ENCODE peak calls at places on chromosomes 6 and 20, in five cellular contexts. R is CD8-positive, alpha-beta T cell; Y is esophagus squamous epithelium; C is caudate nucleus; M is brain microvascular endothelial cell. F is an unnamed sample.

GRCh38 chr20:24763386-24764026 is 185.6 kb upstream of the CST7 start:
- DNase-seq in R (no peak), M (no peak), C (no peak), Y (no peak), F (no peak)

GRCh38 chr6:107894821-107895396 is 63.1 kb downstream of the SEC63 start:
- DNase-seq in M (no peak), Y (no peak), C (no peak), R (no peak), F (no peak)

GRCh38 chr6:165717732-165718465 is 54.9 kb upstream of the PDE10A start:
- DNase-seq in R (no peak), C (no peak), Y (no peak), M (peak), F (no peak)

GRCh38 chr6:79028641-79029314 is 49.3 kb downstream of the PHIP start:
- DNase-seq in R (no peak), M (no peak), Y (no peak), C (no peak), F (no peak)

GRCh38 chr20:39660965-39661364 is 698.8 kb downstream of the DHX35 start:
- DNase-seq in C (no peak), R (no peak), M (no peak), Y (no peak), F (no peak)

GRCh38 chr6:114377881-114378280 is 35.1 kb upstream of the HS3ST5 start:
- DNase-seq in Y (no peak), M (no peak), C (no peak), R (no peak), F (no peak)

GRCh38 chr20:59145926-59146800 is 17.5 kb upstream of the ZNF831 start:
- DNase-seq in R (peak), M (no peak), Y (no peak), C (no peak), F (no peak)

GRCh38 chr6:100171533-100172321 is 177.7 kb upstream of the MCHR2 start:
- DNase-seq in C (no peak), M (no peak), R (no peak), Y (no peak), F (no peak)

GRCh38 chr20:45254867-45255266 is 503 bp upstream of the SLPI start:
- DNase-seq in R (no peak), M (no peak), Y (no peak), C (no peak), F (no peak)

GRCh38 chr20:47482705-47483104 is 19.0 kb upstream of the NCOA3 start:
- DNase-seq in Y (no peak), C (no peak), R (no peak), M (no peak), F (no peak)
- H3K27ac ChIP-seq in Y (peak), C (no peak), R (no peak), M (no peak), F (no peak)

DNA sequence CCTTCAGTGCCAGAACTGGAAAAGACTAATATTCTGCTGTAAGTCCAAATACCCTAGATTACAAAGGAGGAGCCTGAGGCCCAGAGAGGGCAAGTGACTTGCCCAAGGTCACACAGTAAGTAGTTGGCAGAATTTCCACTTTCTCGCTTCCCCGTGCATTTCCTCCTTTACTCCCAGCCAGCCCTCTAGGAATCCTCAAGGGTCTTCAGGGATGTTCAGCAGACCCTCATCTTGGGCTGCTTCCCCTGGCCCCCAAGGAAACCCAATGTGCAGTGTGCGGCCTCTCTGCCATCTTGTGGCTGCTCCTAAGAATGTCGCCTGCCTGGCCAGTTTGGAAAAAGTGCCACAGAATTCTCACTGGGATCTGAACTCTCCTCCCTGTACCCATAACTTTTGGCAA is 217.7 kb upstream of the LRFN2 start:
- DNase-seq in C (no peak), M (no peak), Y (no peak), R (no peak), F (no peak)
- H3K27ac ChIP-seq in C (no peak), M (no peak), Y (peak), R (no peak), F (no peak)

DNA sequence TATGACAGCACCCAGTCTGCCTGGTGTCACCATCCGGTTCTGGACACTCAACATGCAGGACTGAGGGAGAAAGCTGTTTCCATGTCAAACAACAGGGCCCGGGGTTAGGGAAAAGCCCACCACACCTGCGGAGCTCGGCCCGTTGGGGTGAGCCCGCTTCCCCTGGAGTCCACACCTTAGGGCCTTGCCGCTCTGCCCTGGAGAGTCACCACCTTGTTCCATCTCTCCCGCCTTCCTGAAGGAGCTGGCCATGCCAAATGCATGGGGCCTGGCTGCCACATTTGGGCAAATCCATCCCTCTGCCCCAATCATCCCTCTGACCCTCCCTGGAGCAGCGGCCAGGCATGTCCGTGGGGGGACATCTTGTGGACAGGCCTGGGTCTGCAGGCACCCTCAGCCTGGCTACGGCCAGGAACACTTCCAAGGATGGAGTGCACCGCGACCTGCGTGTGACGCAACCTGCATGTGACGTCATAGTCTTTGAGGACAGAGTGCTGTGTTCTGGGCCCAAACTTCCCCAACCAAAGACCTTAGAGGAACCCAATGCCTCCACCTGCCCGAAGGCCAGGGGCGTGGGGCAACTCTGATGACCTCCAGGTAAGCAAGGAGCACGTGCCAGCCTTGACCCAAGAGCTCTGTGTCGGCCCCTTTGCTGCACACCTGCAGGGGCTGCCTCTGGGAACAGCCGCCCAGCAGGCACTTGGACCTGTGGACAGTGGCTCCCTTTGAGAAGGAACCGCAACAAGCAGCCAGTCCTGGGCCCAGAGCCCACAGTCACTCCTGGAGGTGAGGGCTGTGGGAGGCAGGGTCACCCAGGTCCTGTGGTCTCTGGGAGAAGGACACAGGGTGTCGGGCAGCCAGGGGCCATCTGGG is 1.7 kb downstream of the CABLES2 start:
- DNase-seq in M (peak), R (no peak), C (no peak), Y (no peak), F (peak)
- H3K27ac ChIP-seq in M (no peak), R (no peak), C (no peak), Y (no peak), F (no peak)

GRCh38 chr6:24922854-24923253 is 12.9 kb downstream of the RIPOR2 start:
- DNase-seq in M (no peak), C (no peak), R (no peak), Y (no peak), F (no peak)

GRCh38 chr6:24922174-24922573 is 13.6 kb downstream of the RIPOR2 start:
- DNase-seq in M (no peak), C (no peak), Y (no peak), R (no peak), F (no peak)

GRCh38 chr6:24918641-24919403 is 16.9 kb downstream of the RIPOR2 start:
- DNase-seq in Y (no peak), M (no peak), C (no peak), R (no peak), F (no peak)

GRCh38 chr6:24916496-24916895 is 19.3 kb downstream of the RIPOR2 start:
- DNase-seq in Y (no peak), R (no peak), M (no peak), C (no peak), F (no peak)

GRCh38 chr6:24919404-24919892 is 16.3 kb downstream of the RIPOR2 start:
- DNase-seq in R (no peak), Y (no peak), C (no peak), M (no peak), F (no peak)
- H3K27ac ChIP-seq in R (peak), Y (no peak), C (no peak), M (no peak), F (no peak)

GRCh38 chr6:30154709-30155521 is 6.1 kb downstream of the TRIM10 start:
- DNase-seq in C (no peak), R (no peak), M (peak), Y (no peak), F (no peak)
- H3K27ac ChIP-seq in C (no peak), R (no peak), M (no peak), Y (no peak), F (no peak)

DNA sequence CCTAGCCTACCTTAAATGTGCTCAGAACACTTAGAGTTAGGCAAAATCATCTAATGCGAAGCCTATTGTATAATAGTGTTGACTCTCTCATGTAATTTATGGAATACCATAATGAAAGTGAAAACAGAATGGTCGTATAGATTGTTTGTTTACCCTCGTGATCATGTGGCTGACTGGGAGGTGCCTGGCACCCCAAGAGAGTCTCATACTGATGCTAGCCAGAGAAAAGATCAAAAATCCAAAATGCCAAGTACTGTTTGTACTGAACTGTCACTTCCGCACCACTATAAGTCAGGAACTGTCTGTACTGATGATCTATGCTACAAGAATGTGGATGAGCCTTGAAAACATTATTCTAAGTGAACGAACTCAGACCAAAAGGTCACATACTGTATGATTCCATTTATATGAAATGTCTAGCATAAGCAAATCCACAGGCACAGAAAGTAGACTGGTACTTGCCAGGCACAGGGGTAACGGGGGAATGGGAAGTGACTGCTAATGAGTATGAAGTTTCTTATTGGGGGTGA is 22.4 kb downstream of the ZMYND8 start:
- DNase-seq in Y (no peak), R (no peak), C (no peak), M (peak), F (no peak)
- H3K27ac ChIP-seq in Y (peak), R (no peak), C (peak), M (peak), F (peak)